ENCODE peak calls at places on chromosomes 6 and 20, in six cellular contexts. K is heart left ventricle, L is neuronal stem cell, N is Panc1, X is cardiac muscle cell, G is ovary. P is an unnamed sample. For H3K4me1 and H3K9me3, the result is how much of the 10 kb centered on the place peaks cover.

GRCh38 chr6:108541843-108542795 is 18.6 kb upstream of the FOXO3 start:
- DNase-seq in L (peak), K (peak), N (no peak), G (peak), X (peak), P (no peak)

GRCh38 chr6:85865665-85866372 is 223.1 kb upstream of the SYNCRIP start:
- DNase-seq in G (peak), N (no peak), K (no peak), L (no peak), X (no peak), P (no peak)

GRCh38 chr6:39137235-39137634 is 22.2 kb upstream of the SAYSD1 start:
- DNase-seq in G (no peak), X (peak), K (no peak), N (no peak), L (peak), P (no peak)

GRCh38 chr20:33083544-33084340 is 4.3 kb downstream of the BPIFB4 start:
- DNase-seq in X (no peak), G (no peak), L (no peak), N (no peak), K (no peak), P (no peak)

GRCh38 chr6:292506-293184 is 358 bp downstream of the DUSP22 start:
- DNase-seq in K (peak), G (peak), X (peak), N (no peak), L (peak), P (peak)

GRCh38 chr6:144006731-144007454 is 1.2 kb downstream of the PLAGL1 start:
- DNase-seq in K (peak), G (peak), N (no peak), X (no peak), L (no peak), P (no peak)

GRCh38 chr6:130839379-130839778 is 12.2 kb downstream of the SMLR1 start:
- DNase-seq in G (no peak), L (no peak), N (no peak), X (no peak), K (no peak), P (no peak)

GRCh38 chr6:87608802-87609201 is 18.9 kb downstream of the ORC3 start:
- DNase-seq in K (no peak), N (no peak), G (no peak), X (no peak), L (no peak), P (no peak)

GRCh38 chr6:123507582-123507981 is 129.2 kb downstream of the TRDN start:
- DNase-seq in K (no peak), L (no peak), X (no peak), G (no peak), N (no peak), P (no peak)

GRCh38 chr6:10719386-10720228 is 3.3 kb upstream of the TMEM14C start:
- DNase-seq in N (no peak), X (no peak), K (peak), L (no peak), G (peak), P (no peak)

GRCh38 chr20:53752971-53753879 is 159.6 kb upstream of the ZNF217 start:
- DNase-seq in G (no peak), N (peak), X (no peak), K (no peak), L (no peak), P (no peak)

GRCh38 chr6:7311171-7311570 is 1.8 kb downstream of the SSR1 start:
- DNase-seq in N (no peak), K (no peak), L (no peak), G (no peak), X (no peak), P (no peak)

GRCh38 chr6:151240861-151241642 is 1.3 kb downstream of the AKAP12 start:
- DNase-seq in X (peak), N (no peak), K (peak), L (peak), G (peak), P (peak)

GRCh38 chr6:13372688-13373487 is 44.6 kb upstream of the TBC1D7 start:
- DNase-seq in K (no peak), N (no peak), L (no peak), G (no peak), X (no peak), P (no peak)

GRCh38 chr6:10521104-10521808 is at the start of gene GCNT2:
- DNase-seq in G (no peak), N (peak), X (peak), L (no peak), K (no peak), P (no peak)

DNA sequence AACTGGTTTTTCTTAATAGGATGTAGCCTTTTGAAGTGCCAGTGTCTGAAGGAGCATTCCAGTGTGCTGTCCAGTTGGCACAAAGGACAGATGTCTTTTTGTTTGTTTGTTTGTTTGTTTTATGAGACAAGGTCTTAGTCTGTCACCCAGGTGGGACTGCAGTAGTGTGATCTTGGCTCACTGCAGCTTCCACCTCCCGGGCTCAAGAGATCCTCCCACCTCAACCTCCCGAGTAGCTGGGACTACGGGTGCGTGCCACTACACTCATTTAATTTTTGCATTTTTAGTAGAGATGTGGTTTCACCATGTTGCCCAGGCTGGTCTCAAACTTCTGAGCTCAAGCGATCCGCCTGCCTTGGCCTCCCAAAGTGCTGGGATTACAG is 27.7 kb downstream of the CDS2 start:
- DNase-seq in K (no peak), X (no peak), G (no peak), L (no peak), N (no peak), P (no peak)
- H3K4me1 ChIP-seq in K (half or more), X (under half), G (under half), L (under half), N (under half), P (under half)

GRCh38 chr20:58329711-58330110 is 20.2 kb downstream of the RAB22A start:
- DNase-seq in G (no peak), N (no peak), K (no peak), L (no peak), X (no peak), P (no peak)
- H3K4me3 ChIP-seq in G (no peak), N (no peak), K (no peak), L (no peak), X (no peak), P (no peak)

DNA sequence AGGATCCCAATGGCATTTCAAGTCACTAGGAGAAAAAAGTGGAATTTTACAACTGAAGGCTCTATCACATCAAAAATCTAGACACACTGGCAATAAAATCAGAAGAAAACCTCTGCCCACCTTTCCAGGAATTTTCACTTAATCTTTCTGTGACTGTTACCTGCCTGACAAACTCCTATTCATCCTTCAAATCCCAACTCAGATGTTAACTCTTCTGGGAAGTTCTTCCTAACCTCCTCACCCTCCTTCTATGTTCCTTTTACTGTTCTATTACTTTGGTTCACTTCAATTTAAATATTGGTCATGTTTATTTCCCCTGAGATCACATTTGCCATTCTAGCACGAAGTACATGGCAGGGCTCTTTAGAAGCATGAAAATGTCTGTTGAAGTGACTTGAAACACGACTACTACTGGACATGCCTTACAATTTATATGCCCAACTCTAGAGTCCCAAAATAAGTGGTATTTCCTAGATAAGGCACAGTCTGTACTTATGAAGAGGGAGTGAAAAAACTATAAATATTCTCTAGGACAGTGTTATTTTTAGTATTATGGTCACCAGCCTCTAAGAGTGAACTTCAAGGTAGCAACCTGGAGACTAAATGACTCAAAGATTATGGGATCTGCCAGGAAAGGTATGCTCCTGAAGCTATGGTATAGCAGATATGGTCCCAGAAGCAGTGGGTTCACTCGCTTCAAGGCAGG is 17.1 kb downstream of the CHD6 start:
- DNase-seq in X (no peak), L (no peak), K (no peak), G (no peak), N (no peak), P (no peak)
- H3K9me3 ChIP-seq in X (under half), L (under half), K (under half), G (under half), N (under half), P (under half)

GRCh38 chr6:42938987-42939809 is 9.9 kb downstream of the CNPY3 start:
- DNase-seq in G (no peak), N (no peak), K (no peak), L (no peak), X (no peak), P (no peak)

GRCh38 chr6:42938428-42938796 is 9.1 kb downstream of the CNPY3 start:
- DNase-seq in L (no peak), X (no peak), G (no peak), K (no peak), N (no peak), P (no peak)

GRCh38 chr6:42939810-42940167 is 10.5 kb downstream of the CNPY3 start:
- DNase-seq in L (no peak), G (no peak), K (no peak), N (no peak), X (no peak), P (no peak)

GRCh38 chr6:42940493-42941045 is 11.3 kb downstream of the CNPY3 start:
- DNase-seq in L (no peak), N (no peak), K (no peak), X (no peak), G (no peak), P (no peak)

DNA sequence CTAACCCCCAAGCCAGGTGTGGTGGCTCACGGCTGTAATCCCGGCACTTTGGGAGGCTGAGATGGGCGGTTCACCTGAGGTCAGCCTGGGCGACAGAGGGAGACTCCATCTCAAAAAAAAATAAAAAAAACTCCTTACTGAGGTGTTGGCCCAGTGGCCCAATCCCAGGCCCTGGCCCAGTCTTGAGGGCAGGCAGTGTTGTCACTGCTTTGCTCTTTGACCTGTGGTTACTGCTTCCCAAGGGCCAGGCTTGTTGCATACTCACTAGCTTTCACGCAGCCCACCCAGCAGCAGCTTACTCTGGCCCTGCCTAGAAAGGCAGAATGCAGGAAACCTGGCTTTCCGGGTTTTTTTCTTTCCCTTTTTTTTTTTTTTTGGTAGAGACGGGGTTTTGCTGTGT is 13.2 kb downstream of the CNPY3 start:
- DNase-seq in L (no peak), K (no peak), N (no peak), G (no peak), X (no peak), P (no peak)
- H3K4me1 ChIP-seq in L (under half), K (under half), N (under half), G (under half), X (under half), P (under half)

GRCh38 chr6:161257778-161258457 is 15.9 kb downstream of the AGPAT4 start:
- DNase-seq in L (no peak), N (peak), G (no peak), X (no peak), K (no peak), P (no peak)

GRCh38 chr6:161256390-161256789 is 17.5 kb downstream of the AGPAT4 start:
- DNase-seq in L (no peak), N (no peak), K (no peak), G (no peak), X (no peak), P (no peak)

GRCh38 chr6:161254126-161254753 is 19.6 kb downstream of the AGPAT4 start:
- DNase-seq in L (no peak), N (no peak), K (no peak), X (no peak), G (no peak), P (no peak)

GRCh38 chr6:161254754-161255253 is 19.1 kb downstream of the AGPAT4 start:
- DNase-seq in N (no peak), X (peak), L (no peak), K (no peak), G (peak), P (no peak)

GRCh38 chr6:161255518-161255917 is 18.3 kb downstream of the AGPAT4 start:
- DNase-seq in N (no peak), K (no peak), L (no peak), G (no peak), X (no peak), P (no peak)
- H3K4me3 ChIP-seq in N (no peak), K (no peak), L (no peak), G (no peak), X (no peak), P (no peak)

GRCh38 chr6:169937389-169938261 is 186.2 kb downstream of the ERMARD start:
- DNase-seq in X (no peak), G (no peak), N (no peak), L (no peak), K (no peak), P (no peak)

GRCh38 chr6:169935348-169935718 is 183.9 kb downstream of the ERMARD start:
- DNase-seq in L (no peak), X (no peak), K (no peak), G (no peak), N (no peak), P (no peak)

GRCh38 chr6:169936355-169936975 is 185.0 kb downstream of the ERMARD start:
- DNase-seq in L (no peak), X (no peak), G (no peak), N (no peak), K (no peak), P (no peak)

GRCh38 chr6:169934699-169935347 is 183.4 kb downstream of the ERMARD start:
- DNase-seq in L (no peak), G (no peak), N (no peak), X (no peak), K (no peak), P (no peak)

GRCh38 chr6:169935861-169936260 is 184.4 kb downstream of the ERMARD start:
- DNase-seq in G (no peak), X (no peak), N (no peak), K (no peak), L (no peak), P (no peak)
- H3K9me3 ChIP-seq in G (under half), X (under half), N (under half), K (under half), L (under half), P (under half)

P was measured in ascending aorta.